ENCODE peak calls at places on chromosomes 4 and X, in ten cellular contexts. R, D, T, B, C, S, H, J, N and K are unnamed samples.

GRCh38 chrX:65990702-65991101 is 49.2 kb downstream of the VSIG4 start:
- DNase-seq in J (no peak), B (no peak), S (no peak), N (no peak), D (no peak), H (no peak), R (no peak), T (no peak), C (no peak), K (no peak)

GRCh38 chrX:123184858-123185251 is 777 bp downstream of the GRIA3 start:
- DNase-seq in S (no peak), B (no peak), D (no peak), N (no peak), R (no peak), T (no peak), H (peak; percentile 31), C (no peak), J (no peak), K (no peak)

GRCh38 chr4:185304541-185304940 is 91.2 kb downstream of the LRP2BP start:
- DNase-seq in D (no peak), T (no peak), C (no peak), N (no peak), R (no peak), H (no peak), S (no peak), B (no peak), J (no peak), K (no peak)

GRCh38 chr4:113141901-113142346 is 92.5 kb downstream of the ANK2 start:
- DNase-seq in T (no peak), C (no peak), D (no peak), N (no peak), B (peak; percentile 54), R (no peak), H (no peak), S (no peak), J (no peak), K (no peak)

GRCh38 chrX:46704767-46705386 is 54.0 kb downstream of the SLC9A7 start:
- DNase-seq in D (no peak), T (no peak), S (no peak), B (peak; percentile 66), C (no peak), R (no peak), N (no peak), H (no peak), J (no peak), K (no peak)

GRCh38 chr4:76964769-76965168 is 15.2 kb downstream of the SEPTIN11 start:
- DNase-seq in J (no peak), S (no peak), H (no peak), N (no peak), B (no peak), D (no peak), C (no peak), R (no peak), T (no peak), K (no peak)

GRCh38 chrX:79270401-79270800 is 96.7 kb downstream of the ITM2A start:
- DNase-seq in N (peak; percentile 74), C (peak; percentile 19), B (no peak), S (no peak), D (peak; percentile 21), R (no peak), T (peak; percentile 54), J (peak; percentile 71), H (peak; percentile 66), K (peak; percentile 34)

GRCh38 chrX:85570496-85570895 is 191.0 kb upstream of the POF1B start:
- DNase-seq in H (no peak), J (no peak), D (no peak), R (no peak), T (no peak), B (no peak), N (no peak), C (no peak), S (no peak), K (no peak)

GRCh38 chrX:51420610-51421009 is 75.8 kb downstream of the NUDT11 start:
- DNase-seq in J (peak; percentile 11), R (no peak), D (no peak), T (peak; percentile 2), S (no peak), B (peak; percentile 8), N (peak; percentile 73), C (no peak), H (peak; percentile 60), K (peak; percentile 6)

GRCh38 chrX:101397779-101398178 is 7.0 kb downstream of the RPL36A start:
- DNase-seq in S (no peak), T (no peak), C (no peak), B (no peak), D (no peak), H (no peak), N (no peak), J (no peak), R (no peak), K (peak; percentile 24)

GRCh38 chrX:94831364-94831763 is 1157.4 kb downstream of the FAM133A start:
- DNase-seq in D (no peak), S (no peak), B (peak; percentile 1), N (no peak), R (no peak), C (no peak), H (peak; percentile 8), T (no peak), J (no peak), K (no peak)

GRCh38 chr4:173213296-173213695 is 44.7 kb downstream of the GALNT7 start:
- DNase-seq in J (no peak), B (no peak), N (no peak), H (no peak), D (no peak), C (no peak), T (no peak), R (no peak), S (no peak), K (no peak)

GRCh38 chr4:173217075-173217474 is 48.5 kb downstream of the GALNT7 start:
- DNase-seq in N (no peak), J (no peak), H (no peak), R (no peak), C (no peak), D (no peak), B (no peak), S (no peak), T (no peak), K (no peak)

GRCh38 chr4:173212379-173212778 is 43.8 kb downstream of the GALNT7 start:
- DNase-seq in N (no peak), J (no peak), B (no peak), D (no peak), H (no peak), R (no peak), C (no peak), S (no peak), T (no peak), K (no peak)

GRCh38 chr4:173214231-173214630 is 45.6 kb downstream of the GALNT7 start:
- DNase-seq in N (no peak), J (no peak), R (no peak), S (no peak), B (no peak), D (no peak), T (no peak), C (no peak), H (no peak), K (no peak)

GRCh38 chr4:173214661-173215060 is 46.0 kb downstream of the GALNT7 start:
- DNase-seq in B (peak; percentile 55), R (no peak), H (no peak), J (no peak), N (no peak), T (no peak), D (peak; percentile 40), C (no peak), S (no peak), K (no peak)
- H3K4me1 ChIP-seq in B (peaks cover 70% of the 10 kb centered on the region), R (no peaks in the 10 kb centered on the region), H (peaks cover 26% of the 10 kb centered on the region), J (no peaks in the 10 kb centered on the region), N (peaks cover 12% of the 10 kb centered on the region), T (peaks cover 3% of the 10 kb centered on the region), D (peaks cover 29% of the 10 kb centered on the region), C (peaks cover 5% of the 10 kb centered on the region), S (no peaks in the 10 kb centered on the region), K (no peaks in the 10 kb centered on the region)

GRCh38 chr4:107823870-107824366 is 814 bp upstream of the SGMS2 start:
- DNase-seq in D (no peak), H (no peak), S (no peak), T (no peak), C (no peak), B (no peak), J (no peak), R (no peak), N (no peak), K (no peak)
- H3K4me3 ChIP-seq in D (peak overlapping the region; percentile 16), H (peak overlapping the region; percentile 76), S (peak overlapping the region; percentile 80), T (no peak overlapping the region), C (peak overlapping the region; percentile 74), B (peak overlapping the region; percentile 94), J (no peak overlapping the region), R (peak overlapping the region; percentile 90), N (no peak overlapping the region), K (peak overlapping the region; percentile 86)

DNA sequence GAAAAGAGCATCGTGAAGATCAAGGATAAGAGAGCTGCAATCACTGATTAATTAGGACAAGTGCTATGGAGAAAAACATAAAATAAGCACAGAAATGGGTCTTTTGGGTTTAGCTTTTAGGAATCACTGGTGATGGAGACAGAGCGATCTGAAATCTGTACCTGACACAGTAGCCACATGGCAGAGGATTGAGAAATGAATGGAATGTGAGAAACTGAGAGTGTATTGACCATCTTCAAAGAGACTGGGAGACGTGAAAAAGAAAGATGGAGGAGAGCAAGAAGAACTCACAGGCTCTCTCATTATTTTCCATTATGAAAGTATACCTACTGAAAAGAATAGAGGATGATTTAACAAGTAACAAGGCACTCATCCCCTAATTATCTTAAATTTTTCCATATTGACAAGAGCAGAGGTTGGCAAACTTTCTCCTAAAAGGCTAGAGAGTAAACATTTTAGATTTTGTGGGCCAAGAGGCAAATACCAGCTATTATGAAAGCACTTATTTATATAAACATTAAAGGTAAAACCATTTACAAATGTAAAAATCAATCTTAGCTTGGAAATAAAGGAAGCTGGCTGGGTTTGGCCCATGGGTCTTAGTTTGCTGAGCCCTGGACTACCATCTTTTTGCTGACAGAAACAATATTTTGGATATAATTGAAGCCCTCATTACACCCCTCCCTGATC is 7.2 kb downstream of the TMEM154 start:
- DNase-seq in S (no peak), J (no peak), N (no peak), D (no peak), H (no peak), R (no peak), C (no peak), B (no peak), T (no peak), K (no peak)
- H3K4me1 ChIP-seq in S (no peaks in the 10 kb centered on the region), J (no peaks in the 10 kb centered on the region), N (peaks cover 80% of the 10 kb centered on the region), D (no peaks in the 10 kb centered on the region), H (peaks cover 10% of the 10 kb centered on the region), R (no peaks in the 10 kb centered on the region), C (no peaks in the 10 kb centered on the region), B (peaks cover 22% of the 10 kb centered on the region), T (peaks cover 19% of the 10 kb centered on the region), K (no peaks in the 10 kb centered on the region)

GRCh38 chr4:27760176-27760575 is 899.5 kb downstream of the STIM2 start:
- DNase-seq in S (no peak), H (no peak), T (no peak), R (no peak), B (no peak), N (no peak), J (no peak), C (no peak), D (no peak), K (no peak)

GRCh38 chr4:27763830-27764525 is 903.3 kb downstream of the STIM2 start:
- DNase-seq in J (no peak), B (no peak), H (no peak), S (no peak), T (no peak), N (no peak), C (no peak), R (no peak), D (no peak), K (no peak)

GRCh38 chr4:27759621-27760020 is 899.0 kb downstream of the STIM2 start:
- DNase-seq in C (no peak), S (no peak), H (no peak), J (no peak), B (no peak), D (no peak), R (no peak), N (no peak), T (no peak), K (no peak)

GRCh38 chr4:27764526-27764837 is 903.8 kb downstream of the STIM2 start:
- DNase-seq in T (no peak), C (no peak), R (no peak), N (no peak), H (no peak), B (no peak), D (no peak), J (no peak), S (no peak), K (peak; percentile 20)
- H3K4me3 ChIP-seq in T (no peak overlapping the region), C (no peak overlapping the region), R (no peak overlapping the region), N (no peak overlapping the region), H (no peak overlapping the region), B (no peak overlapping the region), D (no peak overlapping the region), J (no peak overlapping the region), S (no peak overlapping the region), K (no peak overlapping the region)